ENCODE peak calls at places on chromosomes 1 and 21, in eight cellular contexts. V, T, C, J, Q, R, P and K are unnamed samples.
A peak's percentile ranks its signal among the peaks of the same experiment; 100 is the strongest.

GRCh38 chr1:115642168-115643072 is 650 bp downstream of the VANGL1 start:
- DNase-seq in V (peak; percentile 20), T (no peak), C (no peak), J (no peak), Q (no peak), R (peak; percentile 23), P (peak; percentile 63), K (peak; percentile 61)

GRCh38 chr1:84433253-84434080 is 35.2 kb downstream of the DNASE2B start:
- DNase-seq in V (peak; percentile 78), T (no peak), C (peak; percentile 78), J (no peak), Q (peak; percentile 88), R (peak; percentile 53), P (peak; percentile 77), K (peak; percentile 78)

GRCh38 chr1:18234790-18235242 is 127.2 kb downstream of the IGSF21 start:
- DNase-seq in V (peak; percentile 3), T (peak; percentile 9), C (no peak), J (no peak), Q (peak; percentile 68), R (peak; percentile 41), P (peak; percentile 39), K (peak; percentile 48)

GRCh38 chr1:205493241-205494085 is 11.0 kb upstream of the CDK18 start:
- DNase-seq in V (peak; percentile 56), T (no peak), C (no peak), J (no peak), Q (no peak), R (peak; percentile 75), P (no peak), K (no peak)

GRCh38 chr1:18256318-18257235 is 149.0 kb downstream of the IGSF21 start:
- DNase-seq in V (no peak), T (no peak), C (no peak), J (no peak), Q (no peak), R (peak; percentile 41), P (peak; percentile 88), K (peak; percentile 51)

GRCh38 chr1:16260814-16261213 is 23.8 kb upstream of the CPLANE2 start:
- DNase-seq in V (peak; percentile 81), T (no peak), C (no peak), J (no peak), Q (no peak), R (no peak), P (no peak), K (peak; percentile 66)

GRCh38 chr1:187153047-187153446 is 324.3 kb downstream of the PLA2G4A start:
- DNase-seq in V (no peak), T (no peak), C (no peak), J (no peak), Q (no peak), R (no peak), P (no peak), K (no peak)

GRCh38 chr1:108316545-108316944 is 72.7 kb upstream of the NBPF4 start:
- DNase-seq in V (peak; percentile 4), T (no peak), C (no peak), J (no peak), Q (no peak), R (no peak), P (no peak), K (no peak)

GRCh38 chr1:32400876-32401631 is 6.8 kb upstream of the BSDC1 start:
- DNase-seq in V (peak; percentile 84), T (peak; percentile 4), C (peak; percentile 88), J (peak; percentile 15), Q (peak; percentile 71), R (peak; percentile 84), P (peak; percentile 70), K (peak; percentile 87)

GRCh38 chr1:82449671-82450070 is 648.9 kb downstream of the ADGRL2 start:
- DNase-seq in V (no peak), T (no peak), C (no peak), J (no peak), Q (no peak), R (no peak), P (no peak), K (no peak)

GRCh38 chr1:46487818-46488218 is 1.8 kb upstream of the DMBX1 start:
- DNase-seq in V (no peak), T (no peak), C (no peak), J (no peak), Q (no peak), R (no peak), P (no peak), K (no peak)

GRCh38 chr1:235047331-235047871 is 81.2 kb downstream of the TOMM20 start:
- DNase-seq in V (no peak), T (no peak), C (no peak), J (no peak), Q (no peak), R (no peak), P (no peak), K (no peak)

GRCh38 chr21:29196021-29196663 is 65.7 kb downstream of the MAP3K7CL start:
- DNase-seq in V (peak; percentile 97), T (no peak), C (no peak), J (no peak), Q (peak; percentile 63), R (peak; percentile 84), P (no peak), K (peak; percentile 88)

GRCh38 chr1:113800487-113800886 is 11.8 kb downstream of the RSBN1 start:
- DNase-seq in V (no peak), T (no peak), C (no peak), J (no peak), Q (no peak), R (no peak), P (no peak), K (no peak)

GRCh38 chr21:36377391-36377842 is 7.8 kb upstream of the CHAF1B start:
- DNase-seq in V (no peak), T (no peak), C (no peak), J (no peak), Q (no peak), R (no peak), P (no peak), K (no peak)

GRCh38 chr21:43834146-43834905 is 30.7 kb upstream of the AGPAT3 start:
- DNase-seq in V (no peak), T (no peak), C (no peak), J (no peak), Q (no peak), R (no peak), P (no peak), K (no peak)

GRCh38 chr1:69913967-69914366 is 291.4 kb downstream of the LRRC40 start:
- DNase-seq in V (peak; percentile 15), T (no peak), C (no peak), J (no peak), Q (no peak), R (peak; percentile 3), P (no peak), K (peak; percentile 34)

GRCh38 chr1:14716474-14716873 is 118.0 kb downstream of the KAZN start:
- DNase-seq in V (no peak), T (no peak), C (no peak), J (no peak), Q (no peak), R (no peak), P (no peak), K (no peak)

GRCh38 chr1:2255420-2256369 is 27.6 kb downstream of the SKI start:
- DNase-seq in V (peak; percentile 73), T (no peak), C (peak; percentile 0), J (no peak), Q (no peak), R (peak; percentile 53), P (no peak), K (peak; percentile 64)

GRCh38 chr21:16522512-16522911 is 792.7 kb downstream of the USP25 start:
- DNase-seq in V (peak; percentile 83), T (no peak), C (no peak), J (no peak), Q (no peak), R (no peak), P (no peak), K (no peak)

GRCh38 chr1:29354511-29355098 is 118.3 kb downstream of the PTPRU start:
- DNase-seq in V (no peak), T (no peak), C (no peak), J (no peak), Q (no peak), R (no peak), P (no peak), K (no peak)

GRCh38 chr1:15616704-15617172 is 520 bp upstream of the DDI2 start:
- DNase-seq in V (peak; percentile 45), T (no peak), C (no peak), J (no peak), Q (no peak), R (peak; percentile 19), P (no peak), K (no peak)

GRCh38 chr1:225596736-225597135 is 56.2 kb downstream of the ENAH start:
- DNase-seq in V (no peak), T (no peak), C (no peak), J (no peak), Q (no peak), R (no peak), P (no peak), K (no peak)

GRCh38 chr1:112026501-112026900 is 37.0 kb upstream of the KCND3 start:
- DNase-seq in V (no peak), T (no peak), C (no peak), J (no peak), Q (no peak), R (no peak), P (no peak), K (no peak)

GRCh38 chr1:44366576-44366975 is 11.5 kb upstream of the ERI3 start:
- DNase-seq in V (no peak), T (no peak), C (no peak), J (no peak), Q (no peak), R (no peak), P (no peak), K (no peak)

GRCh38 chr1:161037661-161038522 is 872 bp downstream of the TSTD1 start:
- DNase-seq in V (no peak), T (no peak), C (no peak), J (no peak), Q (no peak), R (no peak), P (peak; percentile 32), K (no peak)

GRCh38 chr21:36551731-36552457 is 72.0 kb upstream of the CLDN14 start:
- DNase-seq in V (peak; percentile 82), T (no peak), C (no peak), J (no peak), Q (no peak), R (no peak), P (no peak), K (peak; percentile 33)

GRCh38 chr1:21335750-21336168 is 45.5 kb upstream of the ECE1 start:
- DNase-seq in V (no peak), T (no peak), C (no peak), J (no peak), Q (no peak), R (peak; percentile 44), P (peak; percentile 84), K (no peak)

GRCh38 chr21:43803558-43804300 is 14.4 kb downstream of the RRP1 start:
- DNase-seq in V (no peak), T (no peak), C (no peak), J (no peak), Q (no peak), R (no peak), P (no peak), K (no peak)